ENCODE peak calls at places on chromosomes 6 and 20, in seven cellular contexts. Z is fibroblast of mammary gland, T is glutamatergic neuron, S is epithelial cell of esophagus, O is iPS-NIHi11, Q is DMS153, X is cerebellar cortex. I is an unnamed sample.
A peak's percentile ranks its signal among the peaks of the same experiment; 100 is the strongest.

GRCh38 chr6:140711019-140711613 is 1336.7 kb upstream of the CITED2 start:
- DNase-seq in Z (peak; percentile 11), T (no peak), Q (no peak), S (no peak), O (no peak), X (no peak), I (no peak)

GRCh38 chr20:35304956-35305355 is 12.7 kb upstream of the FAM83C start:
- DNase-seq in Q (no peak), S (no peak), O (no peak), X (no peak), Z (no peak), T (no peak), I (no peak)

GRCh38 chr20:20271277-20271676 is 96.6 kb upstream of the INSM1 start:
- DNase-seq in X (no peak), O (no peak), S (no peak), Q (no peak), T (no peak), Z (no peak), I (no peak)

GRCh38 chr6:108080010-108080780 is 5.7 kb upstream of the OSTM1 start:
- DNase-seq in O (no peak), S (peak; percentile 33), Z (peak; percentile 59), T (no peak), X (no peak), Q (no peak), I (no peak)

GRCh38 chr20:33663161-33664084 is 1.3 kb downstream of the C20orf144 start:
- DNase-seq in T (peak; percentile 87), O (peak; percentile 91), Z (peak; percentile 48), S (peak; percentile 81), X (peak; percentile 58), Q (peak; percentile 60), I (peak; percentile 73)

GRCh38 chr6:170081556-170081955 is 209.3 kb downstream of the DLL1 start:
- DNase-seq in T (no peak), Q (no peak), O (no peak), Z (no peak), S (no peak), X (no peak), I (no peak)

GRCh38 chr6:157312733-157313132 is 10.6 kb downstream of the TMEM242 start:
- DNase-seq in S (no peak), O (no peak), Q (no peak), Z (no peak), T (no peak), X (no peak), I (no peak)

GRCh38 chr6:157089258-157089657 is 234.1 kb downstream of the TMEM242 start:
- DNase-seq in S (no peak), T (no peak), Z (no peak), X (no peak), O (peak; percentile 70), Q (no peak), I (no peak)

GRCh38 chr20:3164763-3165410 is 5.2 kb upstream of the FASTKD5 start:
- DNase-seq in X (peak; percentile 56), T (no peak), Q (no peak), S (no peak), Z (no peak), O (no peak), I (no peak)

GRCh38 chr20:17658648-17658993 is 23.4 kb downstream of the RRBP1 start:
- DNase-seq in Q (no peak), T (no peak), Z (no peak), X (no peak), S (no peak), O (no peak), I (no peak)

GRCh38 chr6:162868397-162868796 is 140.6 kb downstream of the PACRG start:
- DNase-seq in S (no peak), X (no peak), T (no peak), Z (no peak), Q (no peak), O (no peak), I (no peak)

GRCh38 chr6:137661601-137662000 is 167.4 kb upstream of the OLIG3 start:
- DNase-seq in Q (no peak), T (peak; percentile 30), S (peak; percentile 48), O (peak; percentile 61), X (no peak), Z (peak; percentile 33), I (peak; percentile 23)

GRCh38 chr20:16606468-16606867 is 33.2 kb upstream of the KIF16B start:
- DNase-seq in X (no peak), Q (no peak), Z (no peak), T (no peak), S (no peak), O (no peak), I (no peak)

GRCh38 chr20:57153238-57153905 is 113.1 kb downstream of the BMP7 start:
- DNase-seq in Q (no peak), Z (no peak), S (no peak), O (no peak), T (no peak), X (no peak), I (no peak)

GRCh38 chr20:59470521-59470920 is 133.8 kb upstream of the PHACTR3 start:
- DNase-seq in Z (no peak), T (no peak), O (no peak), Q (no peak), S (no peak), X (no peak), I (no peak)

GRCh38 chr20:61052796-61053442 is 199.1 kb upstream of the CDH4 start:
- DNase-seq in Q (no peak), Z (no peak), T (no peak), O (no peak), S (no peak), X (no peak), I (no peak)

GRCh38 chr6:73481969-73482368 is 20.4 kb downstream of the MTO1 start:
- DNase-seq in Q (no peak), S (no peak), O (no peak), T (no peak), X (no peak), Z (peak; percentile 13), I (no peak)

GRCh38 chr6:84774174-84775158 is 10.1 kb upstream of the TBX18 start:
- DNase-seq in Z (peak; percentile 51), S (peak; percentile 62), Q (no peak), X (no peak), O (peak; percentile 80), T (peak; percentile 71), I (no peak)

GRCh38 chr20:973785-974194 is 28.3 kb downstream of the RSPO4 start:
- DNase-seq in Q (no peak), O (peak; percentile 75), T (no peak), Z (peak; percentile 57), S (peak; percentile 53), X (peak; percentile 12), I (no peak)

GRCh38 chr6:152270301-152270925 is 366.7 kb downstream of the SYNE1 start:
- DNase-seq in Z (peak; percentile 74), Q (no peak), T (no peak), O (no peak), X (no peak), S (peak; percentile 70), I (no peak)

GRCh38 chr6:10532392-10532791 is 11.2 kb downstream of the GCNT2 start:
- DNase-seq in T (no peak), Q (no peak), S (no peak), O (no peak), X (no peak), Z (no peak), I (no peak)

GRCh38 chr6:118934461-118935330 is at the start of gene MCM9:
- DNase-seq in X (peak; percentile 79), S (peak; percentile 81), Q (peak; percentile 83), T (peak; percentile 96), Z (peak; percentile 79), O (peak; percentile 95), I (peak; percentile 79)

GRCh38 chr20:55054443-55054842 is 579.0 kb downstream of the DOK5 start:
- DNase-seq in O (no peak), S (peak; percentile 52), Z (no peak), X (no peak), T (no peak), Q (no peak), I (no peak)

GRCh38 chr6:22884441-22884840 is 315.1 kb downstream of the HDGFL1 start:
- DNase-seq in Q (no peak), X (no peak), Z (no peak), O (no peak), T (no peak), S (no peak), I (no peak)

GRCh38 chr6:96917098-96917497 is 7.4 kb upstream of the KLHL32 start:
- DNase-seq in Q (no peak), X (no peak), O (no peak), S (no peak), T (no peak), Z (no peak), I (no peak)

GRCh38 chr6:87766211-87766610 is 64.2 kb upstream of the AKIRIN2 start:
- DNase-seq in Q (no peak), S (no peak), X (no peak), T (no peak), Z (no peak), O (no peak), I (no peak)

GRCh38 chr20:43138061-43138860 is 51.4 kb downstream of the PTPRT start:
- DNase-seq in Z (no peak), X (no peak), S (no peak), T (no peak), Q (no peak), O (no peak), I (no peak)

GRCh38 chr6:152625213-152625612 is 11.9 kb downstream of the SYNE1 start:
- DNase-seq in Q (no peak), Z (no peak), S (no peak), O (no peak), X (no peak), T (no peak), I (no peak)

GRCh38 chr20:17507032-17507431 is 24.1 kb downstream of the BFSP1 start:
- DNase-seq in Q (no peak), X (no peak), Z (no peak), O (no peak), S (no peak), T (no peak), I (no peak)

GRCh38 chr20:46062151-46062550 is 27.6 kb downstream of the NCOA5 start:
- DNase-seq in S (no peak), O (no peak), T (peak; percentile 32), X (peak; percentile 42), Z (no peak), Q (no peak), I (no peak)